ENCODE peak calls at places on chromosome 5, in nine cellular contexts. H is pulmonary artery endothelial cell, X is smooth muscle cell of the brain vasculature, G is suprapubic skin, D is memory B cell, Z is mesothelial cell of epicardium, P is mammary epithelial cell, Y is GF-D8, M is left ventricle myocardium inferior. C is an unnamed sample.

GRCh38 chr5:127425037-127425436 is 92.4 kb upstream of the PRRC1 start:
- DNase-seq in G (no peak), H (no peak), P (no peak), M (no peak), Y (no peak), X (no peak), Z (no peak), D (no peak), C (no peak)

GRCh38 chr5:92687793-92688467 is 893.1 kb downstream of the NR2F1-AS1 start:
- DNase-seq in H (no peak), G (no peak), D (no peak), M (no peak), Z (no peak), Y (no peak), X (peak), P (peak), C (peak)

GRCh38 chr5:31811210-31811609 is 172.3 kb downstream of the PDZD2 start:
- DNase-seq in D (no peak), P (peak), Y (no peak), G (no peak), M (no peak), H (peak), X (no peak), Z (no peak), C (peak)

GRCh38 chr5:9477537-9477936 is 68.3 kb downstream of the SEMA5A start:
- DNase-seq in G (no peak), Y (no peak), D (no peak), X (no peak), P (no peak), Z (no peak), H (no peak), M (no peak), C (no peak)

GRCh38 chr5:71809446-71809845 is 90.4 kb downstream of the CARTPT start:
- DNase-seq in M (no peak), Y (no peak), H (no peak), G (no peak), X (no peak), D (no peak), Z (no peak), P (no peak), C (no peak)

GRCh38 chr5:139689631-139690384 is 41.7 kb downstream of the CXXC5 start:
- DNase-seq in P (peak), Z (no peak), D (no peak), X (no peak), M (no peak), Y (peak), H (no peak), G (no peak), C (no peak)

GRCh38 chr5:131997727-131998117 is 13.7 kb downstream of the ACSL6 start:
- DNase-seq in X (no peak), G (peak), Z (no peak), P (no peak), M (no peak), D (no peak), H (no peak), Y (no peak), C (no peak)

GRCh38 chr5:1468247-1468612 is 23.0 kb upstream of the SLC6A3 start:
- DNase-seq in H (no peak), Y (no peak), Z (no peak), X (no peak), M (no peak), P (no peak), G (no peak), D (no peak), C (no peak)

GRCh38 chr5:38462972-38463633 is 93.3 kb downstream of the LIFR start:
- DNase-seq in M (no peak), Z (no peak), X (no peak), Y (no peak), H (no peak), G (no peak), D (no peak), P (no peak), C (no peak)

GRCh38 chr5:118775790-118776499 is 212.4 kb downstream of the DTWD2 start:
- DNase-seq in X (no peak), Y (no peak), G (no peak), M (no peak), Z (no peak), D (no peak), P (no peak), H (no peak), C (no peak)

GRCh38 chr5:42494414-42494813 is 71.2 kb downstream of the GHR start:
- DNase-seq in X (no peak), Y (no peak), P (peak), M (no peak), H (no peak), G (no peak), D (no peak), Z (no peak), C (no peak)

GRCh38 chr5:96880402-96881164 is 4.3 kb downstream of the ERAP2 start:
- DNase-seq in D (no peak), Y (no peak), M (no peak), P (peak), H (peak), X (no peak), Z (no peak), G (no peak), C (no peak)

C was measured in brain pericyte.